ENCODE peak calls at places on chromosome 1, in four cellular contexts. I, A, Y and V are unnamed samples.

GRCh38 chr1:28110555-28110954 is 22.1 kb upstream of the EYA3 start:
- DNase-seq in I (no peak), A (no peak), Y (no peak), V (no peak)

GRCh38 chr1:22680736-22681135 is 27.7 kb downstream of the C1QB start:
- DNase-seq in I (no peak), A (no peak), Y (no peak), V (no peak)

GRCh38 chr1:37476460-37477197 is 2.2 kb downstream of the ZC3H12A start:
- DNase-seq in I (no peak), A (no peak), Y (no peak), V (no peak)

GRCh38 chr1:184650177-184650866 is 104.3 kb downstream of the EDEM3 start:
- DNase-seq in I (no peak), A (no peak), Y (no peak), V (no peak)

GRCh38 chr1:212646588-212646987 is 38.0 kb downstream of the ATF3 start:
- DNase-seq in I (no peak), A (no peak), Y (no peak), V (no peak)

GRCh38 chr1:107480548-107480947 is 339.7 kb downstream of the NTNG1 start:
- DNase-seq in I (no peak), A (no peak), Y (no peak), V (no peak)

GRCh38 chr1:85188530-85188929 is 12.3 kb downstream of the SYDE2 start:
- DNase-seq in I (no peak), A (no peak), Y (no peak), V (no peak)

GRCh38 chr1:95440511-95440910 is 206.5 kb downstream of the RWDD3 start:
- DNase-seq in I (no peak), A (no peak), Y (no peak), V (no peak)

GRCh38 chr1:172325562-172325961 is 94.9 kb upstream of the C1orf105 start:
- DNase-seq in I (no peak), A (no peak), Y (no peak), V (no peak)

GRCh38 chr1:111971396-111971795 is 18.1 kb downstream of the KCND3 start:
- DNase-seq in I (no peak), A (no peak), Y (no peak), V (no peak)

GRCh38 chr1:4177425-4178150 is 277.5 kb upstream of the C1orf174 start:
- DNase-seq in I (no peak), A (peak), Y (no peak), V (no peak)

GRCh38 chr1:6466023-6466422 is at the start of gene TNFRSF25:
- DNase-seq in I (no peak), A (peak), Y (no peak), V (no peak)

GRCh38 chr1:16618719-16619118 is 5.4 kb upstream of the NBPF1 start:
- DNase-seq in I (no peak), A (peak), Y (no peak), V (no peak)

GRCh38 chr1:55289042-55289441 is 73.9 kb upstream of the USP24 start:
- DNase-seq in I (no peak), A (no peak), Y (no peak), V (no peak)

GRCh38 chr1:55287732-55288131 is 72.6 kb upstream of the USP24 start:
- DNase-seq in I (no peak), A (no peak), Y (no peak), V (no peak)

GRCh38 chr1:55285849-55286248 is 70.7 kb upstream of the USP24 start:
- DNase-seq in I (no peak), A (no peak), Y (no peak), V (no peak)

GRCh38 chr1:55288245-55288644 is 73.1 kb upstream of the USP24 start:
- DNase-seq in I (no peak), A (no peak), Y (peak), V (no peak)

DNA sequence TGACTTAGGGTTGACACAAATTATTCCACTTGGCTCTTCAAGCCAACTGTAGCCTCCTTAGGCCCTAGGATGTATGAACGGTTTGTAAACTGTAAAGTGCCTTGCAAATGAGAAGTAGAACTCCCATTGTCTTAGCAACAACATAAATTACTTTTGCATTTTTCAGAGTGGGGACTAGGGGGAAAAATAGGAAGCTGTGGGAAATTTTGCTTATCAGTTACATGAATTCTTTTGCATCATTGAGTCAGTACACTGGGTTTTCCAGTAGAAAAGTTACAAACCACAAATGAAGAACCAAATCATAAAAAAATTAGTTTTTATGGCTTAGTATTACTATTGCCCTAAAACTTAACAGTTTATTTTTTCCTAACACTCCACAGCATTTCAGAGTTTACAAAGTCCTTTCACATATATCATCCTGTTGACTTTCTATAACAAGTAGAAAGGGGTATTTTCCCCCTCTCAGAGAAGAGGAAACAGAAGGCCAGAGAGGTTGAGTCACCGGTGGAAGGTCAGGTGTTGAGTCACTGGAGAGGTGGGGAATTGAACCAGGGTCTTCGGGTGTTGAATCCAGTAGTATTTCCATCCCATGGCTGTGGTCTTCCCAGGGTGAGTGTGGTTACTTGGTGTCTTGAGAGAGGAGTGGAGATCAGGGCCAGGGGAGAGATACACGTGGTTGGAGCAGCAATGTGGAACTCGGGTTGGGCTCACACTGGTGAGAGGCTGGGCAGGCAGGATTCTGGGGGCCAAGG is 71.9 kb upstream of the USP24 start:
- DNase-seq in I (no peak), A (no peak), Y (no peak), V (no peak)
- TF ChIP-seq SPI1 in I (no peak), A (no peak), Y (no peak), V (no peak)

DNA sequence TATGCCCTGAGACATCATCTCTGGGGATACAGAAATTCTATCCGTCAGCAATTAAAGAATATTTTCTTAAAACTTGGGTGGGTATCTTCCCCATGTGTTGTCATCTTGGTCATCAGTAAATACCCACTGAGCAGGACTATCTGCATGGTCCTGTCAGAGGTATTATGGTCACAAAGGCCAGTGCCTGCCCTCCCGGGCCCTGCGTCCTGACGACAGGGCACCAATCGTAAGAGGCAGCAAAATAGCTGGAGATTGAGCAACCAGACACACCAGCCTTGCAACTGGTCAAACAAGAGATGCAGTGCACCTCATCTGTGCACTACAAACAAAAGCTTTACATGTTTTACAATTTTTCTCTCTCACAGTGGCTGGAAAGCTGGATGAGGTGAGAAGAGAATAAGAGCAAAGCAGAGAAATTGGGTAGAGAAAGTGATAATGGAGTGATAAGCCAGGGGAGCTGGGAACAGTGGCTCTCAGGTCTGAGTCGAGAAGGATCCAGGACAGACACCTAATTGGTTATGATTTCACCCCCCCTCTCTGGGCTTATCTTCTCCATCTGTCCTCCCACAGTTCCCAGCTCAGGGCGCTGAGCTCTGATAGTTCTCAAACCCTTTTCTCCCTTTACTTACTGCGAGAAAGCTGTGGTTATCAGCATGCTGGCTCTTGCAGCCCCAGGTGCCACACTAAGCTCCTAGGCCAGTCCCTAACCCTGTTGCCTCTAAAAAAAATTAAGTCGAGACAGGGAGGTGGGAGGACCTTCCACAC is 8.8 kb upstream of the SRP9 start:
- DNase-seq in I (no peak), A (peak), Y (no peak), V (no peak)
- TF ChIP-seq SPI1 in I (no peak), A (no peak), Y (no peak), V (no peak)

GRCh38 chr1:160046494-160047115 is 14.8 kb upstream of the PIGM start:
- DNase-seq in I (no peak), A (peak), Y (no peak), V (peak)
- TF ChIP-seq SPI1 in I (no peak), A (no peak), Y (no peak), V (no peak)

GRCh38 chr1:203120325-203121138 is 7.0 kb upstream of the ADORA1 start:
- DNase-seq in I (no peak), A (no peak), Y (no peak), V (no peak)

GRCh38 chr1:203121186-203122015 is 6.1 kb upstream of the ADORA1 start:
- DNase-seq in I (no peak), A (no peak), Y (no peak), V (no peak)

GRCh38 chr1:203114202-203114601 is 13.3 kb upstream of the ADORA1 start:
- DNase-seq in I (no peak), A (no peak), Y (no peak), V (no peak)

GRCh38 chr1:203116048-203116810 is 11.3 kb upstream of the ADORA1 start:
- DNase-seq in I (no peak), A (no peak), Y (no peak), V (no peak)

DNA sequence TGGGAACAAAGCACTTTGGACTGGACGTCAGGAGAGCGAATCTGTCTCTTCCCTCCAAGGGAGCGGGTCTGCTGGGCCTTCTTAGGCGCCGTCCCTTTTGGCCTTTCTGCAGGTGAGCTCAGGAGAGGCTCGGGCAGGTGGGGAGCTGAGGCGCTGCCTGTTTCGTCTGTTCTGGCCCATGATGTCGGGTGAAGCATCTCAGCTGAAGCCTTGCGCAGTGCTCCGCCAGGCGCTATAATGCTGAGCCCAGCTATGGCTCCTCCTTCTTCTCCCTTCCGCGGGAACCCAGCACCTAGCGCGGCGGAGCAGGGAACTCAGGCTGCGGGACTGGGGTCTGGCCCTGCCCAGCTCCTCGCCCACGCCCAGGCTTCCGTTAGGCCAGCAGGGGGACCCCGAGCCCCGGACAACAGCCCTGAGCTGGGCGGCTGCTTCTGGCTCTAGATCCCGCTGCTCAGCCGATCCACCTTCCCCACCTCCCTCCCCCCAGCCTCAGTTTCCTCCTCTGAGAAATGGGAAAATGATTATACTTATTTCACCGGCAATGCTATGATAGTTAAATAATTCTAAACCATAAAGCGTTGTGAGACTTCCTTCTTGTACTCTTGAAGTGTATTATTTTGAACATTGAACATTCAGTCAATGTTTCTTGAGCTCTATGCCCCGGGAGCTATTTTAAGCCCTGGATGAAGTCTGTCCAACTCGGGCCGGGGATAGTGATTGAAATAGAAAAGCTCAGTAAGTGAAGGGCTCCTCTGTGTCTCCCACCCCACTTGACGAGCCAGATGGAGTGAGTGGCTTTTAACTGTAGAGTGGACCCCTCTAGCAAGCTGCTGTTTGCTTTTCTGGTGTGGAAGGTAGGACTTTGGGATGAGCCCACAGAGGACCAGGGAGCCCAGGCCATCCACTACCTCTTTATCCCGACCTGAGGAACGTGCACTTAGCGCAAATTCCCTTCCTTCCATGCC is 9.6 kb upstream of the ADORA1 start:
- DNase-seq in I (peak), A (peak), Y (no peak), V (peak)
- TF ChIP-seq SPI1 in I (no peak), A (no peak), Y (no peak), V (no peak)

GRCh38 chr1:197358959-197359358 is 90.9 kb downstream of the CRB1 start:
- DNase-seq in I (no peak), A (no peak), Y (no peak), V (no peak)
- TF ChIP-seq SPI1 in I (no peak), A (no peak), Y (no peak), V (no peak)

DNA sequence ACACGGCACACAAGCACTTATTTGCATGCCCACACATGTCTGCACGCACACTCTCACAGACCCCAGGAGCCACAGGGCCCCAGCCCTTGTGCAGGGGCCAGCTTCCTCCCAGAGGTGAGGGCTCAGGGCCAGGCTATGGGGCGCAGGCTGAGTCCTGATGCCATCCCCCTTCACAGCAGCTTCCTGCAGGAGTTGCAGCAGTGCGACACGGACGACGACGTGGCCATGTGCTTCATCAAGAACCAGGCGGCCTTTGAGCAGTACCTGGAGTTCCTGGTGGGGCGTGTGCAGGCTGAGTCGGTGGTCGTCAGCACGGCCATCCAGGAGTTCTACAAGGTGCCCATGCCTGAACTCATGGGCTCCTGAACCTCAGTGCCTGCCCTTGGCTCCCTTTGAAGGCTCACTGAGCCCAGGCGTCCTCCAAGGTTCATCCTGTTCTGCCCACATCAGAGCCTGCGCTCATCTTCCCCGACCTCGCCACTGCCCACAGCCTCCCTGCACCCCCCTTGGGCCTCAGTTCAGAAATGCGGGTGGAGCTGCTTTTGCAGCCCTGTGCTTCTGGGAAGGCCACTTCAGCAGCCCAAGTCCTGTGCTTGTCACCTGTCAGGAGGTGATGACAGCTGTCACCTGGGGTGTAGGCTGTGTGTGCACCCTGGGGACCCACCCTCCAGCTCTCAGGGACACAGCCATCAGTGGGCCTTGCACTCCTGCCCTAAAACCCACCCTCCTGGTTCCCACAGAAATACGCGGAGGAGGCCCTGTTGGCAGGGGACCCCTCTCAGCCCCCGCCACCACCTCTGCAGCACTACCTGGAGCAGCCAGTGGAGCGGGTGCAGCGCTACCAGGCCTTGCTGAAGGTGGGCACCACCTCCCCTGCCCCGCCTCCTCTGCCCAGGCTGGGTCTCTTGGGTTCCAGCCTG is 66.6 kb downstream of the TRIM11 start:
- DNase-seq in I (no peak), A (no peak), Y (no peak), V (no peak)
- TF ChIP-seq SPI1 in I (no peak), A (no peak), Y (no peak), V (no peak)

DNA sequence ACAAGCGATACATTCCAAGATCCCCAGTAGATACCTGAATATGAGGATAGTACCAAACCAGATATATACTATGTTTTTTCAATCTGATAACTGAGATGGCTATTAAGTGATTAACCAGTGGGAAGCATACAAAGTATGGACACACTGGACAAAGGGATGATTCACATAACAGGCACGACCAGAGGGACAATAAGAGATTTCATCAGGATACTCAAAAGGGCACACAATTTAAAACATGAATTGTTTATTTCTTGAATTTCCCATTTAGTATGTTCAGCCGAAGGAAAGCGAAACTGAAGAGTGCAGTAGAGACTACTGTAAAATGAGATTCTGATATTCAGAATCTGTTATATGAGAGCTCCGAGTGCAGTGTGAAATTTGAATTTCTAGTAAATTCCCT is 10.6 kb downstream of the ZZZ3 start:
- DNase-seq in I (no peak), A (no peak), Y (no peak), V (no peak)
- TF ChIP-seq SPI1 in I (no peak), A (no peak), Y (no peak), V (no peak)

GRCh38 chr1:10495942-10496341 is 21.2 kb downstream of the PEX14 start:
- DNase-seq in I (no peak), A (no peak), Y (no peak), V (no peak)
- TF ChIP-seq SPI1 in I (no peak), A (no peak), Y (no peak), V (no peak)

GRCh38 chr1:223723351-223723904 is 11.1 kb downstream of the CAPN2 start:
- DNase-seq in I (no peak), A (no peak), Y (no peak), V (no peak)

GRCh38 chr1:223725578-223725977 is 13.2 kb downstream of the CAPN2 start:
- DNase-seq in I (no peak), A (no peak), Y (no peak), V (no peak)

GRCh38 chr1:223724376-223724775 is 12.0 kb downstream of the CAPN2 start:
- DNase-seq in I (no peak), A (no peak), Y (no peak), V (no peak)

GRCh38 chr1:223727541-223727940 is 15.2 kb downstream of the CAPN2 start:
- DNase-seq in I (no peak), A (no peak), Y (no peak), V (no peak)

DNA sequence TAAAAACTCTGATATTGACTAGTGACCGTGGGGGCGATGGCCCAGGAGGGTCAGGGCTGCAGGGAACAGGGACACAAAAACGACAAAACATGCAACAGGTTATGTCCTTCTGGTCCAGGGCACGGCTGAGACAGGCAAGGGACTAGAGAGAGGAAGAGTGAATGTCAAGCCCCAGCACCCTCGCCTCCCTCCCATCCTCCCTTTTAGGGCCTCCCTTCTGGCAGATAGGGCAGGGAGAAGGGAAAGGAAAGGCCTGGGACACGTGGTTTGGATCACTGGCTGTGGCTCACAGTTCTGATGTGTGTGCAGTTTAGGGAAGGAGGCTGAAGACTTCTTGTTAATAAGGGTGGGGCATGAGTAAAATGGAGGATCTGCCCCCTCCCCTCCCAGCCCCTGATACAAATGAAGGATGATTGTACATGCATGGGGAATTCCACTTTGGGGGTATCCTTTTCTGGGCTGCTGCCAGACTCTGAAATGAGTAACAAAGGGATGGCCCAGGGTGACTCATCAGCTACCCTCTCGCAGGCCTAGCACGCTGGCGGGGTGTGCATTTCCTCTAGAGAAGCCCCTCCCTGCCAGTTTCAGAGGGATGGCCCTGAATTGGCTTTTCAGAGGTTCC is 14.2 kb downstream of the CAPN2 start:
- DNase-seq in I (peak), A (peak), Y (peak), V (no peak)
- TF ChIP-seq SPI1 in I (peak), A (no peak), Y (no peak), V (no peak)